ENCODE peak calls at places on chromosomes 12 and 14, in nine cellular contexts. I is uterus; R is foreskin fibroblast; J is fibroblast of the aortic adventitia; X is activated CD8-positive, alpha-beta T cell treated with anti-CD3 and anti-CD28 coated beads for 36 hours; D is Panc1; T is adrenal gland; C is GM13977; W is HepG2. F is an unnamed sample.

GRCh38 chr12:3304436-3305135 is 186.4 kb upstream of the PRMT8 start:
- DNase-seq in I (no peak), R (peak; percentile 78), J (peak; percentile 51), X (peak; percentile 27), D (no peak), T (no peak), C (no peak), W (peak; percentile 80), F (peak; percentile 41)

GRCh38 chr14:53900499-53900898 is 56.1 kb downstream of the BMP4 start:
- DNase-seq in I (peak; percentile 15), R (peak; percentile 85), J (no peak), X (no peak), D (no peak), T (no peak), C (no peak), W (no peak), F (no peak)

GRCh38 chr12:56529656-56530055 is 8.0 kb downstream of the RBMS2 start:
- DNase-seq in I (no peak), R (peak; percentile 30), J (peak; percentile 27), X (no peak), D (no peak), T (no peak), C (no peak), W (no peak), F (no peak)

GRCh38 chr12:13504074-13504473 is 307.5 kb downstream of the EMP1 start:
- DNase-seq in I (no peak), R (peak; percentile 1), J (peak; percentile 22), X (no peak), D (no peak), T (no peak), C (no peak), W (no peak), F (no peak)

GRCh38 chr12:106074706-106075392 is 63.9 kb downstream of the NUAK1 start:
- DNase-seq in I (no peak), R (peak; percentile 19), J (peak; percentile 93), X (no peak), D (no peak), T (no peak), C (no peak), W (no peak), F (no peak)

GRCh38 chr12:7797698-7798398 is 8.6 kb downstream of the NANOG start:
- DNase-seq in I (no peak), R (peak; percentile 25), J (peak; percentile 56), X (no peak), D (no peak), T (peak; percentile 74), C (no peak), W (no peak), F (peak; percentile 37)

GRCh38 chr14:26204954-26205479 is 392.8 kb downstream of the NOVA1 start:
- DNase-seq in I (peak; percentile 38), R (peak; percentile 47), J (peak; percentile 33), X (no peak), D (no peak), T (peak; percentile 23), C (no peak), W (no peak), F (peak; percentile 26)

GRCh38 chr14:75335588-75335987 is 57.0 kb downstream of the FOS start:
- DNase-seq in I (no peak), R (no peak), J (no peak), X (peak; percentile 32), D (no peak), T (no peak), C (no peak), W (no peak), F (no peak)

GRCh38 chr12:111942557-111942956 is 70.4 kb downstream of the TMEM116 start:
- DNase-seq in I (no peak), R (peak; percentile 83), J (peak; percentile 78), X (peak; percentile 11), D (no peak), T (peak; percentile 48), C (no peak), W (no peak), F (no peak)

GRCh38 chr12:88388566-88389269 is 191.6 kb downstream of the KITLG start:
- DNase-seq in I (no peak), R (peak; percentile 56), J (peak; percentile 53), X (no peak), D (no peak), T (no peak), C (no peak), W (no peak), F (no peak)

GRCh38 chr12:121898287-121898686 is 9.7 kb downstream of the PSMD9 start:
- DNase-seq in I (no peak), R (no peak), J (no peak), X (no peak), D (no peak), T (no peak), C (no peak), W (no peak), F (no peak)

GRCh38 chr12:121892673-121893561 is 4.3 kb downstream of the PSMD9 start:
- DNase-seq in I (no peak), R (peak; percentile 37), J (no peak), X (no peak), D (no peak), T (peak; percentile 33), C (no peak), W (no peak), F (no peak)

GRCh38 chr12:121889267-121889624 is 656 bp downstream of the PSMD9 start:
- DNase-seq in I (no peak), R (peak; percentile 13), J (no peak), X (no peak), D (no peak), T (no peak), C (no peak), W (no peak), F (no peak)

GRCh38 chr12:121893901-121894540 is 5.4 kb downstream of the PSMD9 start:
- DNase-seq in I (no peak), R (peak; percentile 85), J (peak; percentile 77), X (peak; percentile 53), D (no peak), T (no peak), C (no peak), W (peak; percentile 69), F (peak; percentile 39)

GRCh38 chr12:121894633-121895032 is 6.0 kb downstream of the PSMD9 start:
- DNase-seq in I (peak; percentile 29), R (peak; percentile 64), J (peak; percentile 68), X (no peak), D (no peak), T (no peak), C (no peak), W (peak; percentile 78), F (peak; percentile 14)
- TF ChIP-seq CTCF in I (peak; percentile 55), R (peak; percentile 25), J (peak; percentile 45), X (peak; percentile 22), D (no peak), T (no peak), C (peak; percentile 26), W (peak; percentile 70), F (peak; percentile 11)

GRCh38 chr12:46678441-46678840 is 147.4 kb downstream of the SLC38A4 start:
- DNase-seq in I (no peak), R (no peak), J (no peak), X (no peak), D (no peak), T (no peak), C (no peak), W (no peak), F (no peak)

GRCh38 chr12:46675736-46676135 is 150.1 kb downstream of the SLC38A4 start:
- DNase-seq in I (peak; percentile 37), R (peak; percentile 71), J (peak; percentile 76), X (no peak), D (no peak), T (peak; percentile 35), C (peak; percentile 17), W (peak; percentile 30), F (peak; percentile 40)

GRCh38 chr12:46676396-46676795 is 149.4 kb downstream of the SLC38A4 start:
- DNase-seq in I (no peak), R (no peak), J (no peak), X (no peak), D (no peak), T (no peak), C (no peak), W (no peak), F (no peak)

GRCh38 chr12:46677749-46678148 is 148.0 kb downstream of the SLC38A4 start:
- DNase-seq in I (no peak), R (peak; percentile 58), J (peak; percentile 70), X (no peak), D (no peak), T (no peak), C (no peak), W (peak; percentile 66), F (no peak)

GRCh38 chr12:46676797-46677520 is 148.8 kb downstream of the SLC38A4 start:
- DNase-seq in I (no peak), R (peak; percentile 79), J (no peak), X (no peak), D (no peak), T (no peak), C (no peak), W (no peak), F (no peak)
- TF ChIP-seq CTCF in I (no peak), R (no peak), J (no peak), X (no peak), D (no peak), T (no peak), C (no peak), W (no peak), F (no peak)

DNA sequence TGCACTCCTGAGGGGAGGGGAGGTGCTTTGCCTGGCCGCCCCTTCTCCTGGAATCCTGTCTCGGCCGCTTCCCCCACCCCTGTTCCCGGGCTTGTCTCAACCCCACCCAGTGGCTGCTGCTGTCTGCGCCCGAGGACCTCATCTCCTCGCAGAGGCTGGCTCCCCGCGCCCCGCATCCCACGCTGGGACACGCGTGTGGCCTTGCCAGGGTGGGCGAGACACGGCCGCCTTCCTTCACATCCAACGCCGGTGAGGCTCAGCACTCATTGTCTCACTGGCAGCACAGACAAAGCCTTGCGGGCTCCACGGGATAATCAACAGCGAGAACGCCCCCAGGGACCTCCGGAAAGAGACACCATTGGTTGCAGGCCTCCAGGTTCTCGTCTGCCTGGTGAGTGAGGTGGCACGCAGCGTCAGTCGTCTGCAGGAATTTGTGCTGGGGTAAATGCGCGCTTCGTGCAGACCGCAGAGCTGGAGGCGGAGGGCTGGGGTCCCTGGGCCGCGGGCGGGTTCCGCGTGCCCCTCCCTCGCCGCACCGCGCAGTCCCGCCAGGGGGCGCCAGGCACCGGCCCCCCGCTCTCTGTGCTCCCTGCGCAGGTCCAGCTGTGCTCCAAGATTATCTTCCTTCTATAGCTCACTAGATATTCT is 26.8 kb downstream of the CCDC177 start:
- DNase-seq in I (no peak), R (peak; percentile 26), J (no peak), X (peak; percentile 44), D (no peak), T (no peak), C (peak; percentile 64), W (no peak), F (no peak)
- TF ChIP-seq CTCF in I (no peak), R (peak; percentile 66), J (peak; percentile 49), X (peak; percentile 94), D (peak; percentile 83), T (no peak), C (peak; percentile 62), W (peak; percentile 54), F (peak; percentile 48)

GRCh38 chr12:30286345-30286926 is 409.2 kb downstream of the IPO8 start:
- DNase-seq in I (no peak), R (peak; percentile 55), J (peak; percentile 68), X (no peak), D (no peak), T (no peak), C (no peak), W (peak; percentile 6), F (no peak)
- TF ChIP-seq CTCF in I (no peak), R (peak; percentile 64), J (peak; percentile 77), X (no peak), D (peak; percentile 64), T (peak; percentile 14), C (peak; percentile 36), W (peak; percentile 28), F (peak; percentile 16)